ENCODE peak calls at places on chromosome X, in four cellular contexts. One of them, this sample, is unnamed.
A peak's percentile ranks its signal among the peaks of the same experiment; 100 is the strongest.

GRCh38 chrX:41661366-41662095 is 27.2 kb upstream of the GPR34 start:
- DNase-seq in HepG2: no peak
- DNase-seq in WTC11: no peak
- DNase-seq in K562: no peak
- DNase-seq in this sample: no peak

GRCh38 chrX:123731258-123731986 is 1.4 kb downstream of the THOC2 start:
- DNase-seq in K562: peak; percentile 55
- DNase-seq in WTC11: no peak
- DNase-seq in HepG2: no peak
- DNase-seq in this sample: no peak

GRCh38 chrX:57367649-57368048 is 81.1 kb downstream of the FAAH2 start:
- DNase-seq in K562: no peak
- DNase-seq in WTC11: no peak
- DNase-seq in HepG2: peak; percentile 0
- DNase-seq in this sample: no peak

GRCh38 chrX:77276742-77277141 is 170.4 kb upstream of the FGF16 start:
- DNase-seq in K562: no peak
- DNase-seq in WTC11: no peak
- DNase-seq in HepG2: no peak
- DNase-seq in this sample: no peak

GRCh38 chrX:43962636-43963035 is 10.6 kb downstream of the NDP start:
- DNase-seq in K562: no peak
- DNase-seq in WTC11: no peak
- DNase-seq in HepG2: no peak
- DNase-seq in this sample: no peak

GRCh38 chrX:2401590-2402360 is 99.0 kb downstream of the DHRSX start:
- DNase-seq in WTC11: no peak
- DNase-seq in K562: no peak
- DNase-seq in HepG2: peak; percentile 94
- DNase-seq in this sample: no peak

GRCh38 chrX:108439434-108439883 is at the start of gene COL4A5:
- DNase-seq in HepG2: peak; percentile 84
- DNase-seq in WTC11: peak; percentile 53
- DNase-seq in K562: peak; percentile 70
- DNase-seq in this sample: no peak

GRCh38 chrX:38561951-38562719 is 793 bp downstream of the TSPAN7 start:
- DNase-seq in WTC11: peak; percentile 19
- DNase-seq in K562: no peak
- DNase-seq in HepG2: peak; percentile 3
- DNase-seq in this sample: no peak

GRCh38 chrX:44245730-44246129 is 97.7 kb downstream of the EFHC2 start:
- DNase-seq in HepG2: no peak
- DNase-seq in K562: no peak
- DNase-seq in WTC11: no peak
- DNase-seq in this sample: no peak

GRCh38 chrX:29012867-29013266 is 425.6 kb downstream of the IL1RAPL1 start:
- DNase-seq in K562: no peak
- DNase-seq in HepG2: no peak
- DNase-seq in WTC11: no peak
- DNase-seq in this sample: no peak

GRCh38 chrX:148133099-148133725 is 152.1 kb downstream of the FMR1NB start:
- DNase-seq in HepG2: no peak
- DNase-seq in K562: no peak
- DNase-seq in WTC11: no peak
- DNase-seq in this sample: no peak

GRCh38 chrX:135557344-135557743 is 36.9 kb downstream of the INTS6L start:
- DNase-seq in HepG2: no peak
- DNase-seq in K562: no peak
- DNase-seq in WTC11: no peak
- DNase-seq in this sample: no peak

GRCh38 chrX:155744534-155744933 is 131.8 kb upstream of the TMLHE start:
- DNase-seq in WTC11: no peak
- DNase-seq in K562: no peak
- DNase-seq in HepG2: no peak
- DNase-seq in this sample: no peak

GRCh38 chrX:13215729-13216128 is 104.1 kb downstream of the ATXN3L start:
- DNase-seq in HepG2: no peak
- DNase-seq in WTC11: no peak
- DNase-seq in K562: no peak
- DNase-seq in this sample: no peak

GRCh38 chrX:153739754-153740486 is 15.3 kb downstream of the ABCD1 start:
- DNase-seq in WTC11: no peak
- DNase-seq in HepG2: no peak
- DNase-seq in K562: no peak
- DNase-seq in this sample: no peak

GRCh38 chrX:2689773-2690666 is 1.1 kb upstream of the CD99 start:
- DNase-seq in HepG2: peak; percentile 78
- DNase-seq in K562: no peak
- DNase-seq in WTC11: peak; percentile 30
- DNase-seq in this sample: no peak

GRCh38 chrX:356385-357034 is 30.2 kb downstream of the PPP2R3B start:
- DNase-seq in WTC11: no peak
- DNase-seq in HepG2: no peak
- DNase-seq in K562: no peak
- DNase-seq in this sample: no peak

GRCh38 chrX:41561045-41561444 is 113.9 kb downstream of the NYX start:
- DNase-seq in WTC11: no peak
- DNase-seq in K562: peak; percentile 19
- DNase-seq in HepG2: no peak
- DNase-seq in this sample: peak; percentile 17

GRCh38 chrX:136260801-136261200 is 9.6 kb upstream of the MAP7D3 start:
- DNase-seq in K562: no peak
- DNase-seq in WTC11: no peak
- DNase-seq in HepG2: no peak
- DNase-seq in this sample: no peak

GRCh38 chrX:71131510-71131909 is 13.1 kb downstream of the MED12 start:
- DNase-seq in HepG2: no peak
- DNase-seq in WTC11: no peak
- DNase-seq in K562: peak; percentile 86
- DNase-seq in this sample: no peak
- TF ChIP-seq TCF7 in HepG2: no peak
- TF ChIP-seq TCF7 in WTC11: no peak
- TF ChIP-seq TCF7 in K562: no peak
- TF ChIP-seq TCF7 in this sample: no peak

GRCh38 chrX:54540289-54540688 is 10.3 kb downstream of the GNL3L start:
- DNase-seq in HepG2: no peak
- DNase-seq in K562: no peak
- DNase-seq in WTC11: no peak
- DNase-seq in this sample: no peak
- TF ChIP-seq TCF7 in HepG2: no peak
- TF ChIP-seq TCF7 in K562: no peak
- TF ChIP-seq TCF7 in WTC11: no peak
- TF ChIP-seq TCF7 in this sample: no peak

GRCh38 chrX:40172169-40172979 is 74.6 kb upstream of the BCOR start:
- DNase-seq in WTC11: peak; percentile 16
- DNase-seq in HepG2: no peak
- DNase-seq in K562: peak; percentile 90
- DNase-seq in this sample: no peak
- TF ChIP-seq TCF7 in WTC11: no peak
- TF ChIP-seq TCF7 in HepG2: no peak
- TF ChIP-seq TCF7 in K562: peak; percentile 19
- TF ChIP-seq TCF7 in this sample: no peak

GRCh38 chrX:110280954-110281353 is 36.9 kb downstream of the AMMECR1 start:
- DNase-seq in WTC11: no peak
- DNase-seq in K562: no peak
- DNase-seq in HepG2: no peak
- DNase-seq in this sample: no peak
- TF ChIP-seq TCF7 in WTC11: no peak
- TF ChIP-seq TCF7 in K562: no peak
- TF ChIP-seq TCF7 in HepG2: no peak
- TF ChIP-seq TCF7 in this sample: no peak

GRCh38 chrX:53992589-53992988 is 51.7 kb downstream of the PHF8 start:
- DNase-seq in WTC11: no peak
- DNase-seq in HepG2: no peak
- DNase-seq in K562: no peak
- DNase-seq in this sample: no peak
- TF ChIP-seq TCF7 in WTC11: no peak
- TF ChIP-seq TCF7 in HepG2: no peak
- TF ChIP-seq TCF7 in K562: no peak
- TF ChIP-seq TCF7 in this sample: no peak

GRCh38 chrX:150693782-150694574 is 782 bp downstream of the MTMR1 start:
- DNase-seq in HepG2: peak; percentile 30
- DNase-seq in WTC11: peak; percentile 67
- DNase-seq in K562: peak; percentile 86
- DNase-seq in this sample: no peak
- TF ChIP-seq TCF7 in HepG2: no peak
- TF ChIP-seq TCF7 in WTC11: no peak
- TF ChIP-seq TCF7 in K562: no peak
- TF ChIP-seq TCF7 in this sample: no peak

GRCh38 chrX:116379854-116380253 is 56.6 kb upstream of the SLC6A14 start:
- DNase-seq in WTC11: no peak
- DNase-seq in K562: no peak
- DNase-seq in HepG2: no peak
- DNase-seq in this sample: no peak
- TF ChIP-seq TCF7 in WTC11: no peak
- TF ChIP-seq TCF7 in K562: no peak
- TF ChIP-seq TCF7 in HepG2: no peak
- TF ChIP-seq TCF7 in this sample: no peak

GRCh38 chrX:150856101-150856500 is 42.4 kb downstream of the CD99L2 start:
- DNase-seq in WTC11: no peak
- DNase-seq in HepG2: no peak
- DNase-seq in K562: no peak
- DNase-seq in this sample: no peak
- TF ChIP-seq TCF7 in WTC11: no peak
- TF ChIP-seq TCF7 in HepG2: no peak
- TF ChIP-seq TCF7 in K562: no peak
- TF ChIP-seq TCF7 in this sample: no peak

GRCh38 chrX:16807548-16807947 is 21.3 kb downstream of the TXLNG start:
- DNase-seq in WTC11: no peak
- DNase-seq in HepG2: no peak
- DNase-seq in K562: no peak
- DNase-seq in this sample: no peak

GRCh38 chrX:16804923-16805464 is 18.7 kb downstream of the TXLNG start:
- DNase-seq in HepG2: no peak
- DNase-seq in K562: no peak
- DNase-seq in WTC11: no peak
- DNase-seq in this sample: no peak

GRCh38 chrX:16807976-16808542 is 21.8 kb downstream of the TXLNG start:
- DNase-seq in WTC11: no peak
- DNase-seq in HepG2: peak; percentile 64
- DNase-seq in K562: peak; percentile 43
- DNase-seq in this sample: no peak
- TF ChIP-seq TCF7 in WTC11: no peak
- TF ChIP-seq TCF7 in HepG2: no peak
- TF ChIP-seq TCF7 in K562: no peak
- TF ChIP-seq TCF7 in this sample: no peak

GRCh38 chrX:102934624-102935023 is 2.4 kb upstream of the RAB40AL start:
- DNase-seq in K562: peak; percentile 18
- DNase-seq in HepG2: peak; percentile 3
- DNase-seq in WTC11: peak; percentile 36
- DNase-seq in this sample: no peak
- TF ChIP-seq TCF7 in K562: no peak
- TF ChIP-seq TCF7 in HepG2: no peak
- TF ChIP-seq TCF7 in WTC11: no peak
- TF ChIP-seq TCF7 in this sample: no peak

This sample was measured in GM12878.